ENCODE peak calls at places on chromosomes 3 and 15, in ten cellular contexts. L, W, V, I, R, G, O, N, J and A are unnamed samples.

GRCh38 chr3:127679534-127680145 is 6.9 kb downstream of the ABTB1 start:
- DNase-seq in L (no peak), W (no peak), V (no peak), I (no peak), R (no peak), G (no peak), O (no peak), N (no peak), J (no peak), A (no peak)

GRCh38 chr3:128226794-128227399 is 73.6 kb downstream of the EEFSEC start:
- DNase-seq in L (peak; percentile 63), W (no peak), V (peak; percentile 69), I (peak; percentile 45), R (peak; percentile 64), G (peak; percentile 42), O (no peak), N (no peak), J (peak; percentile 39), A (peak; percentile 84)

GRCh38 chr3:141241248-141242034 is 9.8 kb downstream of the PXYLP1 start:
- DNase-seq in L (no peak), W (peak; percentile 84), V (no peak), I (no peak), R (no peak), G (no peak), O (no peak), N (no peak), J (no peak), A (no peak)

GRCh38 chr15:90989040-90989768 is 5.1 kb downstream of the PRC1 start:
- DNase-seq in L (no peak), W (no peak), V (no peak), I (no peak), R (no peak), G (no peak), O (no peak), N (no peak), J (no peak), A (no peak)

GRCh38 chr15:64622410-64623260 is 152.8 kb downstream of the RBPMS2 start:
- DNase-seq in L (no peak), W (no peak), V (no peak), I (no peak), R (no peak), G (no peak), O (peak; percentile 56), N (no peak), J (no peak), A (no peak)

GRCh38 chr15:101228313-101228712 is 23.5 kb downstream of the CHSY1 start:
- DNase-seq in L (no peak), W (no peak), V (no peak), I (no peak), R (no peak), G (no peak), O (no peak), N (no peak), J (no peak), A (no peak)

GRCh38 chr3:42214565-42215283 is 51.3 kb downstream of the CCK start:
- DNase-seq in L (no peak), W (no peak), V (no peak), I (peak; percentile 56), R (no peak), G (peak; percentile 10), O (no peak), N (no peak), J (no peak), A (no peak)

GRCh38 chr3:17300441-17300840 is 415.7 kb downstream of the PLCL2 start:
- DNase-seq in L (no peak), W (no peak), V (no peak), I (no peak), R (no peak), G (no peak), O (no peak), N (no peak), J (no peak), A (no peak)

GRCh38 chr15:49495993-49496747 is 73.1 kb downstream of the FGF7 start:
- DNase-seq in L (no peak), W (no peak), V (no peak), I (peak; percentile 68), R (no peak), G (peak; percentile 66), O (no peak), N (peak; percentile 32), J (no peak), A (no peak)

GRCh38 chr3:48652923-48653715 is 9.6 kb downstream of the CELSR3 start:
- DNase-seq in L (no peak), W (no peak), V (no peak), I (no peak), R (no peak), G (no peak), O (no peak), N (no peak), J (no peak), A (no peak)

GRCh38 chr15:36579792-36580431 is 486 bp downstream of the CDIN1 start:
- DNase-seq in L (no peak), W (no peak), V (no peak), I (no peak), R (no peak), G (no peak), O (peak; percentile 37), N (no peak), J (no peak), A (no peak)

GRCh38 chr3:111326144-111326995 is 215.6 kb upstream of the CD96 start:
- DNase-seq in L (no peak), W (no peak), V (no peak), I (peak; percentile 53), R (no peak), G (peak; percentile 28), O (no peak), N (peak; percentile 21), J (no peak), A (no peak)

GRCh38 chr3:190366145-190366544 is 21.8 kb upstream of the CLDN16 start:
- DNase-seq in L (no peak), W (no peak), V (no peak), I (peak; percentile 53), R (no peak), G (peak; percentile 52), O (no peak), N (no peak), J (no peak), A (no peak)

GRCh38 chr15:92205255-92205739 is 188.4 kb upstream of the ST8SIA2 start:
- DNase-seq in L (no peak), W (no peak), V (no peak), I (no peak), R (no peak), G (no peak), O (no peak), N (no peak), J (peak; percentile 43), A (no peak)

DNA sequence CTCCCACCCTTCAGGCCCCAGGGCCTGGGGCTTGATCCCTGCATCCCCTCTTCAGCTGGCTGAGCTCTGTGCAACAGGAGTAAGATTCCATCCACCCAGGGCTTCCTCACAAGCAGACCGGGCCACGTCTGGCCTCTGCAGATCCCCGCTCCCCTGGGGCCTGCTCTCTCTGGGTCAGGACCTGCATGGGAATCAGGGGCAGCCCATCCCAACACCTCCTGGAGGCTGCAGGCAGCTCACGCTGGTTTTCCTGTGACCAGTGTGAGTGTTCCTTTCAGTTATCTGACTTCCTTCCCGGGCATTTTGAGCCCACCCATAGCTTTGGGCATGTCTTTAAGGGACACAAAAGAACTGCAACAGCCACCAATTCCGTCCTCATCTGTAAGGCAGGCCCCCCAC is 16.3 kb downstream of the NUP210 start:
- DNase-seq in L (no peak), W (no peak), V (peak; percentile 27), I (no peak), R (no peak), G (no peak), O (no peak), N (no peak), J (no peak), A (peak; percentile 48)
- TF ChIP-seq CTCF in L (no peak), W (no peak), V (no peak), I (no peak), R (no peak), G (no peak), O (no peak), N (no peak), J (no peak), A (no peak)

GRCh38 chr3:38039899-38040261 is 872 bp downstream of the DLEC1 start:
- DNase-seq in L (no peak), W (no peak), V (no peak), I (peak; percentile 61), R (no peak), G (peak; percentile 41), O (peak; percentile 80), N (no peak), J (no peak), A (no peak)
- TF ChIP-seq CTCF in L (no peak), W (no peak), V (no peak), I (peak; percentile 23), R (no peak), G (peak; percentile 25), O (peak; percentile 19), N (peak; percentile 31), J (peak; percentile 31), A (no peak)

GRCh38 chr3:153963012-153963411 is 158.2 kb upstream of the ARHGEF26 start:
- DNase-seq in L (no peak), W (no peak), V (no peak), I (no peak), R (no peak), G (no peak), O (no peak), N (no peak), J (no peak), A (no peak)
- TF ChIP-seq CTCF in L (no peak), W (no peak), V (no peak), I (no peak), R (no peak), G (no peak), O (no peak), N (no peak), J (no peak), A (no peak)

GRCh38 chr15:67183443-67184169 is 70.9 kb downstream of the AAGAB start:
- DNase-seq in L (no peak), W (no peak), V (no peak), I (peak; percentile 45), R (no peak), G (no peak), O (peak; percentile 9), N (no peak), J (no peak), A (no peak)

GRCh38 chr15:67179411-67179995 is 75.0 kb downstream of the AAGAB start:
- DNase-seq in L (no peak), W (no peak), V (no peak), I (no peak), R (no peak), G (no peak), O (no peak), N (no peak), J (no peak), A (no peak)

GRCh38 chr15:67180514-67181191 is 73.8 kb downstream of the AAGAB start:
- DNase-seq in L (no peak), W (peak; percentile 46), V (no peak), I (no peak), R (no peak), G (no peak), O (peak; percentile 13), N (no peak), J (no peak), A (no peak)

GRCh38 chr15:67180035-67180434 is 74.4 kb downstream of the AAGAB start:
- DNase-seq in L (no peak), W (no peak), V (no peak), I (no peak), R (no peak), G (no peak), O (peak; percentile 9), N (no peak), J (no peak), A (no peak)

DNA sequence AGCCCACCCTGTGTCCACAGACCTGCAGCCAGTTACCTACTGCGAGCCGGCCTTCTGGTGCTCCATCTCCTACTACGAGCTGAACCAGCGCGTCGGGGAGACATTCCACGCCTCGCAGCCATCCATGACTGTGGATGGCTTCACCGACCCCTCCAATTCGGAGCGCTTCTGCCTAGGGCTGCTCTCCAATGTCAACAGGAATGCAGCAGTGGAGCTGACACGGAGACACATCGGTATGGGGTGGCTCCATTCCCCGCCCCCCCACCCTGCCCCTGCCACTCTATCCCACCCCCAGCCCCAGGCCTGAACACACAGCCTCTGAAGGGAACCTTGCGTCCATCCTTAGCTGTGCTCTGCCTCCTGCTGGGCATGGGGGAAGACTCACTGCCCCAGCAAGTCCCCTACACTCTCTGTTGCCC is 73.2 kb downstream of the AAGAB start:
- DNase-seq in L (no peak), W (no peak), V (no peak), I (no peak), R (no peak), G (no peak), O (peak; percentile 13), N (no peak), J (no peak), A (no peak)
- TF ChIP-seq CTCF in L (no peak), W (no peak), V (no peak), I (peak; percentile 3), R (no peak), G (no peak), O (peak; percentile 8), N (no peak), J (no peak), A (no peak)